ENCODE peak calls at places on chromosomes 13 and 19, in eight cellular contexts. E is AG10803, G is coronary artery, C is Peyer's patch, K is H9, A is tibial nerve, W is GM20000, N is lower leg skin. U is an unnamed sample.

GRCh38 chr19:2244486-2244885 is 4.6 kb upstream of the AMH start:
- DNase-seq in E (no peak), G (no peak), C (no peak), K (no peak), A (no peak), W (no peak), N (no peak), U (no peak)

GRCh38 chr13:105278797-105279425 is 1256.6 kb downstream of the EFNB2 start:
- DNase-seq in E (no peak), G (no peak), C (no peak), K (peak; percentile 56), A (no peak), W (no peak), N (no peak), U (no peak)

GRCh38 chr13:46633416-46633815 is 80.4 kb downstream of the LRCH1 start:
- DNase-seq in E (peak; percentile 91), G (no peak), C (no peak), K (no peak), A (no peak), W (no peak), N (no peak), U (no peak)

GRCh38 chr19:56153507-56153906 is 12.4 kb downstream of the ZNF444 start:
- DNase-seq in E (no peak), G (no peak), C (no peak), K (peak; percentile 92), A (no peak), W (no peak), N (no peak), U (no peak)

GRCh38 chr19:12956446-12957388 is at the start of gene GADD45GIP1:
- DNase-seq in E (peak; percentile 74), G (peak; percentile 81), C (peak; percentile 85), K (peak; percentile 80), A (peak; percentile 45), W (peak; percentile 90), N (peak; percentile 93), U (peak; percentile 88)

GRCh38 chr19:40800997-40801377 is 2.0 kb downstream of the EGLN2 start:
- DNase-seq in E (no peak), G (no peak), C (no peak), K (no peak), A (no peak), W (no peak), N (no peak), U (no peak)

GRCh38 chr13:71115301-71115700 is 751.7 kb downstream of the DACH1 start:
- DNase-seq in E (no peak), G (no peak), C (no peak), K (no peak), A (no peak), W (no peak), N (no peak), U (no peak)

GRCh38 chr19:47745010-47745901 is at the start of gene NOP53:
- DNase-seq in E (peak; percentile 97), G (peak; percentile 98), C (peak; percentile 98), K (peak; percentile 97), A (peak; percentile 97), W (peak; percentile 98), N (peak; percentile 100), U (peak; percentile 96)

GRCh38 chr19:32543107-32543900 is 37.7 kb upstream of the PDCD5 start:
- DNase-seq in E (no peak), G (no peak), C (no peak), K (no peak), A (no peak), W (no peak), N (peak; percentile 49), U (no peak)

GRCh38 chr19:16293133-16294085 is 31.2 kb upstream of the KLF2 start:
- DNase-seq in E (peak; percentile 97), G (peak; percentile 94), C (peak; percentile 54), K (no peak), A (peak; percentile 87), W (no peak), N (peak; percentile 94), U (no peak)

GRCh38 chr13:50599046-50599445 is 244.4 kb downstream of the DLEU7 start:
- DNase-seq in E (no peak), G (no peak), C (no peak), K (no peak), A (no peak), W (no peak), N (no peak), U (no peak)

GRCh38 chr19:37362733-37363132 is 8.2 kb upstream of the ZNF527 start:
- DNase-seq in E (no peak), G (no peak), C (no peak), K (peak; percentile 79), A (no peak), W (no peak), N (no peak), U (no peak)

GRCh38 chr19:57888494-57889231 is at the start of gene ZNF814:
- DNase-seq in E (peak; percentile 79), G (peak; percentile 80), C (peak; percentile 88), K (peak; percentile 94), A (peak; percentile 73), W (peak; percentile 64), N (peak; percentile 93), U (peak; percentile 74)

DNA sequence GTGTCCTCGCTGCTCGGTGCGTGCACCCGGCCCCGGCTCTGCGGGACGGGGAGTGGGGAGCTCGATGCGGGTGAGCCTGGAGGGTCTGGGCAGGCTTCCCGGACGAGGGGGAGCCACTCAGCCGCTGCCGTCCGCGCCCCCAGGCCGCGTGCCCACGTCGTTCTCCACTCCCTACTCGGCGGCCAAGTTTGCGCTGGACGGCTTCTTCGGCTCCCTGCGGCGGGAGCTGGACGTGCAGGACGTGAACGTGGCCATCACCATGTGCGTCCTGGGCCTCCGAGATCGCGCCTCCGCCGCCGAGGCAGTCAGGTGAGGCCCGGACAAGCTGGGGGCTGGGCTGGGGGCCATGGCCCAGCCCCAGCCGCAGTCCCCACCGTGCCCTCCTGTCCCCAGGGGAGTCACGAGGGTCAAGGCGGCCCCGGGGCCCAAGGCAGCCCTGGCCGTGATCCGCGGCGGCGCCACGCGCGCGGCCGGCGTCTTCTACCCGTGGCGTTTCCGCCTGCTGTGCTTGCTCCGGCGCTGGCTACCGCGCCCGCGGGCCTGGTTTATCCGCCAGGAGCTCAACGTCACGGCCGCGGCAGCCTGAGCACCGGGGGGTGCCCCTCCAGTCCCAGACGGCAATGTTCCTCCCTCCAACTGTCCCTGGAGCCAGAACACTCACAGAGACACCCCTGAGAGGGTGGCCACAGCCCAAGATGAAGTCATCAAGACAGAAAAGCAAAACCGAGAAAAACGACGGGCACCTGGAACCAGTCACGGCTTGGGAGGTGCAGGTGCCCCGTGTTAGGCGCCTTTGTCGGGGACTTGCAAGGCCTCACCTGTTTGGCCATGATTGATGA is 2.5 kb upstream of the RPL36 start:
- DNase-seq in E (no peak), G (peak; percentile 75), C (no peak), K (peak; percentile 37), A (no peak), W (no peak), N (no peak), U (no peak)
- TF ChIP-seq CTCF in E (peak; percentile 0), G (no peak), C (no peak), K (peak; percentile 17), A (no peak), W (no peak), N (no peak), U (no peak)

GRCh38 chr19:8042900-8043299 is 9.7 kb upstream of the CCL25 start:
- DNase-seq in E (no peak), G (no peak), C (no peak), K (no peak), A (no peak), W (no peak), N (no peak), U (no peak)
- TF ChIP-seq CTCF in E (no peak), G (no peak), C (no peak), K (no peak), A (no peak), W (no peak), N (no peak), U (no peak)

GRCh38 chr13:24540236-24541126 is 27.9 kb upstream of the PARP4 start:
- DNase-seq in E (no peak), G (no peak), C (no peak), K (peak; percentile 82), A (no peak), W (no peak), N (no peak), U (peak; percentile 18)
- TF ChIP-seq CTCF in E (no peak), G (no peak), C (no peak), K (peak; percentile 79), A (peak; percentile 11), W (no peak), N (no peak), U (peak; percentile 20)

GRCh38 chr19:18486746-18487145 is 35.1 kb downstream of the ELL start:
- DNase-seq in E (no peak), G (no peak), C (no peak), K (no peak), A (no peak), W (no peak), N (no peak), U (no peak)

GRCh38 chr19:18487576-18488402 is 34.1 kb downstream of the ELL start:
- DNase-seq in E (no peak), G (no peak), C (no peak), K (no peak), A (no peak), W (no peak), N (no peak), U (no peak)

GRCh38 chr19:18489627-18490184 is 32.2 kb downstream of the ELL start:
- DNase-seq in E (no peak), G (no peak), C (no peak), K (no peak), A (no peak), W (no peak), N (no peak), U (no peak)

GRCh38 chr19:18488838-18489626 is 32.8 kb downstream of the ELL start:
- DNase-seq in E (no peak), G (no peak), C (no peak), K (peak; percentile 78), A (no peak), W (no peak), N (no peak), U (no peak)

GRCh38 chr19:18488403-18488723 is 33.5 kb downstream of the ELL start:
- DNase-seq in E (peak; percentile 52), G (no peak), C (no peak), K (no peak), A (no peak), W (no peak), N (no peak), U (no peak)
- TF ChIP-seq CTCF in E (peak; percentile 49), G (no peak), C (peak; percentile 27), K (no peak), A (no peak), W (no peak), N (no peak), U (no peak)

DNA sequence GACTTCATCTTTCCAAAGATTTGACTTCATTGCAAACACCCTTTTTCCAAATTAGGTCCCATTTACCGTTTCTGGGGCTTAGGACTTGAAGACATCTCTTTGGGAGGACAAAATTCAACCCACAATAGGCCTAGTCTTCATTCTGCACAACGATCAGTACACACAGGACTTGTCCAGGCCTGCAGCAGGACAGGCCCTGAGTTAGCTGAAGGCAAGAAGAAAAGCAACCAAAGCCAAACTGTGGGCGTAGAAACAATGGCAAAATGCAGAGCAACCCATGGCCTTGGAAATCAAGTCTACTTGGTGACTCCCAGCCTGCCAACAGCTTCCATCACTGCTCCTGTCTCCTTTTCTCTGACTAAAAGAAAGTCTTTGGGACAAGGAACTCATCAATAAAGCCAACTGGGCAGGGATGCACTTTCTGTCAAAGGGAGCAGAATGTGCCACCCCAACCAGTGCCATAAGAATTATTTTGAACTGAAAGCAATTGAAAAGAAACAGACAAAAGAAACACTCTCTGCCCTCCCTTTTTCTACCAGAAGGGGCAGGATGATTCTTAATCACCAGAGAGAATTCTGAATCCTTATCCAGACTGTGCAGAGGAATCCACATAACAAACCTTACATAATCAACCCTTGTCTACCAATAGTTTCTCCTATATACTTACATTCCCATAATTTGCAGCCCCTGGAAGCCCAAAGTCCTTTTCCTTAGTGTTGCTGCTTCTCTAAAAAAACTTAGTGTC is 520.9 kb upstream of the NBEA start:
- DNase-seq in E (no peak), G (no peak), C (no peak), K (no peak), A (no peak), W (no peak), N (no peak), U (no peak)
- TF ChIP-seq CTCF in E (no peak), G (no peak), C (no peak), K (peak; percentile 48), A (no peak), W (no peak), N (no peak), U (no peak)